ENCODE peak calls at places on chromosomes 2 and 18, in five cellular contexts. One of them, this sample, is unnamed.

GRCh38 chr2:127081826-127082633 is 24.9 kb downstream of the BIN1 start:
- DNase-seq in heart left ventricle: no peak
- DNase-seq in neural crest cell: no peak
- DNase-seq in right atrium auricular region: no peak
- DNase-seq in progenitor cell of endocrine pancreas: no peak
- DNase-seq in this sample: peak; percentile 80

GRCh38 chr2:85394256-85394655 is 15.9 kb downstream of the CAPG start:
- DNase-seq in heart left ventricle: no peak
- DNase-seq in neural crest cell: no peak
- DNase-seq in right atrium auricular region: no peak
- DNase-seq in progenitor cell of endocrine pancreas: no peak
- DNase-seq in this sample: no peak

GRCh38 chr18:79523221-79523737 is 127.5 kb downstream of the NFATC1 start:
- DNase-seq in heart left ventricle: no peak
- DNase-seq in neural crest cell: no peak
- DNase-seq in right atrium auricular region: peak; percentile 42
- DNase-seq in progenitor cell of endocrine pancreas: no peak
- DNase-seq in this sample: peak; percentile 61

GRCh38 chr2:226132632-226133215 is 666.9 kb downstream of the IRS1 start:
- DNase-seq in heart left ventricle: no peak
- DNase-seq in neural crest cell: no peak
- DNase-seq in right atrium auricular region: no peak
- DNase-seq in progenitor cell of endocrine pancreas: no peak
- DNase-seq in this sample: no peak

GRCh38 chr18:58831610-58832009 is 33.1 kb upstream of the ZNF532 start:
- DNase-seq in heart left ventricle: no peak
- DNase-seq in neural crest cell: no peak
- DNase-seq in right atrium auricular region: no peak
- DNase-seq in progenitor cell of endocrine pancreas: no peak
- DNase-seq in this sample: no peak

GRCh38 chr2:9152975-9153402 is 53.6 kb upstream of the ASAP2 start:
- DNase-seq in heart left ventricle: no peak
- DNase-seq in neural crest cell: no peak
- DNase-seq in right atrium auricular region: no peak
- DNase-seq in progenitor cell of endocrine pancreas: no peak
- DNase-seq in this sample: no peak

GRCh38 chr18:76441668-76442412 is 53.2 kb downstream of the ZNF516 start:
- DNase-seq in heart left ventricle: no peak
- DNase-seq in neural crest cell: no peak
- DNase-seq in right atrium auricular region: no peak
- DNase-seq in progenitor cell of endocrine pancreas: no peak
- DNase-seq in this sample: no peak

GRCh38 chr18:22683196-22683676 is 249.9 kb upstream of the RBBP8 start:
- DNase-seq in heart left ventricle: no peak
- DNase-seq in neural crest cell: no peak
- DNase-seq in right atrium auricular region: peak; percentile 65
- DNase-seq in progenitor cell of endocrine pancreas: no peak
- DNase-seq in this sample: no peak

GRCh38 chr2:136131961-136132839 is 14.3 kb upstream of the CXCR4 start:
- DNase-seq in heart left ventricle: no peak
- DNase-seq in neural crest cell: no peak
- DNase-seq in right atrium auricular region: no peak
- DNase-seq in progenitor cell of endocrine pancreas: no peak
- DNase-seq in this sample: peak; percentile 82

GRCh38 chr2:229313591-229313990 is 42.5 kb upstream of the PID1 start:
- DNase-seq in heart left ventricle: no peak
- DNase-seq in neural crest cell: no peak
- DNase-seq in right atrium auricular region: no peak
- DNase-seq in progenitor cell of endocrine pancreas: no peak
- DNase-seq in this sample: no peak

GRCh38 chr2:40192864-40193669 is 258.8 kb downstream of the SLC8A1 start:
- DNase-seq in heart left ventricle: no peak
- DNase-seq in neural crest cell: no peak
- DNase-seq in right atrium auricular region: no peak
- DNase-seq in progenitor cell of endocrine pancreas: no peak
- DNase-seq in this sample: no peak

GRCh38 chr2:157052685-157053224 is 204.8 kb upstream of the GALNT5 start:
- DNase-seq in heart left ventricle: no peak
- DNase-seq in neural crest cell: no peak
- DNase-seq in right atrium auricular region: no peak
- DNase-seq in progenitor cell of endocrine pancreas: no peak
- DNase-seq in this sample: no peak

GRCh38 chr2:101124684-101125366 is 26.4 kb downstream of the TBC1D8 start:
- DNase-seq in heart left ventricle: no peak
- DNase-seq in neural crest cell: no peak
- DNase-seq in right atrium auricular region: peak; percentile 92
- DNase-seq in progenitor cell of endocrine pancreas: no peak
- DNase-seq in this sample: no peak

GRCh38 chr2:86806059-86806857 is 15.5 kb upstream of the CD8A start:
- DNase-seq in heart left ventricle: no peak
- DNase-seq in neural crest cell: no peak
- DNase-seq in right atrium auricular region: no peak
- DNase-seq in progenitor cell of endocrine pancreas: no peak
- DNase-seq in this sample: no peak

GRCh38 chr2:24399434-24400206 is 39.3 kb upstream of the ITSN2 start:
- DNase-seq in heart left ventricle: no peak
- DNase-seq in neural crest cell: no peak
- DNase-seq in right atrium auricular region: no peak
- DNase-seq in progenitor cell of endocrine pancreas: no peak
- DNase-seq in this sample: no peak

GRCh38 chr2:212921061-212921460 is 230.4 kb downstream of the IKZF2 start:
- DNase-seq in heart left ventricle: no peak
- DNase-seq in neural crest cell: no peak
- DNase-seq in right atrium auricular region: no peak
- DNase-seq in progenitor cell of endocrine pancreas: no peak
- DNase-seq in this sample: no peak

GRCh38 chr2:149271575-149271974 is 58.8 kb upstream of the LYPD6 start:
- DNase-seq in heart left ventricle: no peak
- DNase-seq in neural crest cell: no peak
- DNase-seq in right atrium auricular region: no peak
- DNase-seq in progenitor cell of endocrine pancreas: no peak
- DNase-seq in this sample: peak; percentile 23

GRCh38 chr2:194301946-194302345 is 1355.1 kb upstream of the SLC39A10 start:
- DNase-seq in heart left ventricle: no peak
- DNase-seq in neural crest cell: no peak
- DNase-seq in right atrium auricular region: no peak
- DNase-seq in progenitor cell of endocrine pancreas: no peak
- DNase-seq in this sample: no peak

GRCh38 chr2:159890945-159891588 is 93.1 kb upstream of the CD302 start:
- DNase-seq in heart left ventricle: no peak
- DNase-seq in neural crest cell: no peak
- DNase-seq in right atrium auricular region: no peak
- DNase-seq in progenitor cell of endocrine pancreas: no peak
- DNase-seq in this sample: no peak

GRCh38 chr2:188495990-188496431 is 204.3 kb downstream of the GULP1 start:
- DNase-seq in heart left ventricle: no peak
- DNase-seq in neural crest cell: no peak
- DNase-seq in right atrium auricular region: no peak
- DNase-seq in progenitor cell of endocrine pancreas: no peak
- DNase-seq in this sample: no peak

GRCh38 chr2:145386973-145387372 is 867.1 kb upstream of the ZEB2 start:
- DNase-seq in heart left ventricle: no peak
- DNase-seq in neural crest cell: no peak
- DNase-seq in right atrium auricular region: no peak
- DNase-seq in progenitor cell of endocrine pancreas: no peak
- DNase-seq in this sample: no peak

GRCh38 chr2:233037078-233037477 is 4.6 kb downstream of the NEU2 start:
- DNase-seq in heart left ventricle: no peak
- DNase-seq in neural crest cell: no peak
- DNase-seq in right atrium auricular region: no peak
- DNase-seq in progenitor cell of endocrine pancreas: no peak
- DNase-seq in this sample: no peak

GRCh38 chr18:48795696-48796095 is 155.1 kb downstream of the SMAD7 start:
- DNase-seq in heart left ventricle: no peak
- DNase-seq in neural crest cell: no peak
- DNase-seq in right atrium auricular region: no peak
- DNase-seq in progenitor cell of endocrine pancreas: no peak
- DNase-seq in this sample: no peak

GRCh38 chr2:71517851-71518250 is 64.5 kb downstream of the DYSF start:
- DNase-seq in heart left ventricle: no peak
- DNase-seq in neural crest cell: no peak
- DNase-seq in right atrium auricular region: no peak
- DNase-seq in progenitor cell of endocrine pancreas: no peak
- DNase-seq in this sample: no peak

GRCh38 chr2:205934443-205934842 is 151.5 kb downstream of the INO80D start:
- DNase-seq in heart left ventricle: no peak
- DNase-seq in neural crest cell: no peak
- DNase-seq in right atrium auricular region: no peak
- DNase-seq in progenitor cell of endocrine pancreas: no peak
- DNase-seq in this sample: no peak

GRCh38 chr2:61045999-61046398 is 19.7 kb upstream of the SANBR start:
- DNase-seq in heart left ventricle: no peak
- DNase-seq in neural crest cell: no peak
- DNase-seq in right atrium auricular region: no peak
- DNase-seq in progenitor cell of endocrine pancreas: no peak
- DNase-seq in this sample: no peak

GRCh38 chr18:11020867-11021414 is 128.4 kb downstream of the PIEZO2 start:
- DNase-seq in heart left ventricle: no peak
- DNase-seq in neural crest cell: no peak
- DNase-seq in right atrium auricular region: no peak
- DNase-seq in progenitor cell of endocrine pancreas: no peak
- DNase-seq in this sample: no peak

GRCh38 chr2:35548171-35548570 is 807.4 kb upstream of the CRIM1 start:
- DNase-seq in heart left ventricle: no peak
- DNase-seq in neural crest cell: no peak
- DNase-seq in right atrium auricular region: no peak
- DNase-seq in progenitor cell of endocrine pancreas: no peak
- DNase-seq in this sample: no peak

GRCh38 chr2:124281556-124281955 is 256.5 kb downstream of the CNTNAP5 start:
- DNase-seq in heart left ventricle: no peak
- DNase-seq in neural crest cell: no peak
- DNase-seq in right atrium auricular region: no peak
- DNase-seq in progenitor cell of endocrine pancreas: no peak
- DNase-seq in this sample: no peak

GRCh38 chr18:63604791-63605567 is 17.8 kb downstream of the SERPINB13 start:
- DNase-seq in heart left ventricle: no peak
- DNase-seq in neural crest cell: no peak
- DNase-seq in right atrium auricular region: no peak
- DNase-seq in progenitor cell of endocrine pancreas: no peak
- DNase-seq in this sample: no peak

GRCh38 chr18:3916082-3916481 is 466.1 kb downstream of the TGIF1 start:
- DNase-seq in heart left ventricle: peak; percentile 65
- DNase-seq in neural crest cell: no peak
- DNase-seq in right atrium auricular region: no peak
- DNase-seq in progenitor cell of endocrine pancreas: no peak
- DNase-seq in this sample: no peak

GRCh38 chr18:71115261-71115660 is 826.4 kb downstream of the SOCS6 start:
- DNase-seq in heart left ventricle: no peak
- DNase-seq in neural crest cell: no peak
- DNase-seq in right atrium auricular region: no peak
- DNase-seq in progenitor cell of endocrine pancreas: no peak
- DNase-seq in this sample: no peak

GRCh38 chr2:131641414-131642206 is 113.9 kb downstream of the CCDC74A start:
- DNase-seq in heart left ventricle: no peak
- DNase-seq in neural crest cell: no peak
- DNase-seq in right atrium auricular region: no peak
- DNase-seq in progenitor cell of endocrine pancreas: no peak
- DNase-seq in this sample: no peak

DNA sequence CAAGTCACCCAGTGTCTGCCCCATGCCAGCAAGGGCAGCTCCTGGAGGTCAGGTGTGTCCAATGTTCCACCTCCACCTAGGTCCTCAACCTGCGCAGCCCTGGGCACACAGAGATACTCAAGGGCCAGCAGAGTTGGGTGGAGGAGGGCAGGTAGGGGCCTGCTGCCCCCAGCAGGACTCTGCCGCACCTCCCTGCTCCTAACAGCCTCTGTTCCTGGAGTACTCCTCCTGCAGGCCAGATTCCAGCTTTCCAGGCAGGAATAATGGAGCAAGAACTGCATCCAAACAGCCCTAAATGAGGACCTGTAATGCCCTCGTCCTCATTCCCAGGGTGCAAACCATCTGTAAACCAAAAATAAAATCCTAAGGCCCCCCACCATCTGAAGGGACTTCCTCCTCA is 44.4 kb upstream of the ACAA2 start:
- DNase-seq in heart left ventricle: no peak
- DNase-seq in neural crest cell: no peak
- DNase-seq in right atrium auricular region: no peak
- DNase-seq in progenitor cell of endocrine pancreas: no peak
- DNase-seq in this sample: no peak
- TF ChIP-seq CTCF in heart left ventricle: no peak
- TF ChIP-seq CTCF in neural crest cell: no peak
- TF ChIP-seq CTCF in right atrium auricular region: no peak
- TF ChIP-seq CTCF in progenitor cell of endocrine pancreas: no peak
- TF ChIP-seq CTCF in this sample: no peak

DNA sequence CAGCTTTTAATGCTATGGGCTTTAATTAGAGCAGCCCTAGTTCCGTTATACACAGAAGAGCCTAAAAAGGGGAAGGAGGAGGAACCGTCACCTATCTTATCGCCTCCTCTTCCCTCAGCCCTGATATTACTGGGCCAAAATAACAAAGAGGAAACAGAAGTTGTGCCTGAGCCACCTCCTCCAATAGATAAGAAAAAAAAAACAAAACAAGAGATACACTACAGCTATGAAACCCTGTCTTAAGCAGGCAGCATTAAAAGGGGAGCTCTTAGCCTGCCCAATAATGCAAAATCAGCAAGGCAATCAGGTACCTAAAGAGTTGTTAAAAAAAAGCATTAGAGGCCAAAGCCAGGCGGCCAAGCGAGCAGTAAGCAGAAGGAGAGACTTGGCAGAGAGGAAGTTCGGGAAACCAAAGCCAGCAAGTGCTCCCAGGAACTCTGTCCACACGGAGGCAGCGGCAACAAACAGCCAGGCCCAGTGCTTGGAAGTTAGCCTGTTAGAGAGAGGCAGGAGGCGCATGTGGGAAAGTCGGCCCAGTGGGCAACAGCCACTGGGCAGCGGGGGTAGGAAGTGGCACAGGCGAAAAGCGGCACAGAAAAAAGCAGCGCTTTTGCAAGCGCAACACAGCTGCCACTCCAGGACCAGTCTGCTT is 41.8 kb upstream of the PDK1 start:
- DNase-seq in heart left ventricle: no peak
- DNase-seq in neural crest cell: no peak
- DNase-seq in right atrium auricular region: no peak
- DNase-seq in progenitor cell of endocrine pancreas: no peak
- DNase-seq in this sample: no peak
- TF ChIP-seq CTCF in heart left ventricle: no peak
- TF ChIP-seq CTCF in neural crest cell: no peak
- TF ChIP-seq CTCF in right atrium auricular region: no peak
- TF ChIP-seq CTCF in progenitor cell of endocrine pancreas: no peak
- TF ChIP-seq CTCF in this sample: no peak

GRCh38 chr2:219803294-219803693 is 175.9 kb downstream of the SLC4A3 start:
- DNase-seq in heart left ventricle: no peak
- DNase-seq in neural crest cell: no peak
- DNase-seq in right atrium auricular region: no peak
- DNase-seq in progenitor cell of endocrine pancreas: no peak
- DNase-seq in this sample: no peak
- TF ChIP-seq CTCF in heart left ventricle: no peak
- TF ChIP-seq CTCF in neural crest cell: no peak
- TF ChIP-seq CTCF in right atrium auricular region: no peak
- TF ChIP-seq CTCF in progenitor cell of endocrine pancreas: no peak
- TF ChIP-seq CTCF in this sample: no peak

DNA sequence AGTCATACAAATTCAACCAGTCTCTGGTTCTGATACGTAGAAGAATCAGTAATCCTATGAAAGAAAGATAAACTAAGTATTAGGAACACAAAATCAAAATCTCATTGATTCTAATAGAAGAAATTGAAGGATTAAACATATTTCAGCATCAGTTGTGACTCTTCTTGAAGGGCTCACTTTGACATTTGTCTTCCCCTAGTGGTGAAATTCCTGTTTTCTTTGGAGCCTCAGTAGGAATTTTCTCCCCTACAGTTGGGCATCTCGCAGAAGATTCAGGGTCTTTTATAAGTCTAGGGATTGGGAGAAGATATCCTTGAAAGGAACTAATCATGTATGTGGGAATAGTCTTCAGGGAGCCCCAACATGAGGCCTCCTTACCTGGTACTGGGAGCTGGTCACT is 2.8 kb upstream of the CRYGB start:
- DNase-seq in heart left ventricle: no peak
- DNase-seq in neural crest cell: no peak
- DNase-seq in right atrium auricular region: no peak
- DNase-seq in progenitor cell of endocrine pancreas: no peak
- DNase-seq in this sample: no peak
- TF ChIP-seq CTCF in heart left ventricle: no peak
- TF ChIP-seq CTCF in neural crest cell: peak; percentile 39
- TF ChIP-seq CTCF in right atrium auricular region: peak; percentile 19
- TF ChIP-seq CTCF in progenitor cell of endocrine pancreas: peak; percentile 38
- TF ChIP-seq CTCF in this sample: no peak